ENCODE peak calls at places on chromosome 15, in seven cellular contexts. One of them, this sample, is unnamed.

GRCh38 chr15:52254331-52254730 is 41.3 kb downstream of the MYO5C start:
- DNase-seq in cardiac muscle cell: no peak
- DNase-seq in foreskin keratinocyte: no peak
- DNase-seq in ACHN: no peak
- DNase-seq in thoracic aorta: no peak
- DNase-seq in mammary epithelial cell: no peak
- DNase-seq in foreskin fibroblast: no peak
- DNase-seq in this sample: no peak

GRCh38 chr15:41283653-41284424 is 48.6 kb downstream of the OIP5 start:
- DNase-seq in cardiac muscle cell: peak
- DNase-seq in foreskin keratinocyte: peak
- DNase-seq in ACHN: peak
- DNase-seq in thoracic aorta: peak
- DNase-seq in mammary epithelial cell: peak
- DNase-seq in foreskin fibroblast: peak
- DNase-seq in this sample: peak

GRCh38 chr15:40379374-40379773 is 3.1 kb upstream of the KNSTRN start:
- DNase-seq in cardiac muscle cell: no peak
- DNase-seq in foreskin keratinocyte: no peak
- DNase-seq in ACHN: no peak
- DNase-seq in thoracic aorta: no peak
- DNase-seq in mammary epithelial cell: no peak
- DNase-seq in foreskin fibroblast: no peak
- DNase-seq in this sample: no peak

GRCh38 chr15:66740802-66741201 is 38.8 kb downstream of the SMAD6 start:
- DNase-seq in cardiac muscle cell: no peak
- DNase-seq in foreskin keratinocyte: no peak
- DNase-seq in ACHN: no peak
- DNase-seq in thoracic aorta: no peak
- DNase-seq in mammary epithelial cell: no peak
- DNase-seq in foreskin fibroblast: peak
- DNase-seq in this sample: no peak

GRCh38 chr15:69725210-69725609 is 272.6 kb downstream of the RPLP1 start:
- DNase-seq in cardiac muscle cell: no peak
- DNase-seq in foreskin keratinocyte: no peak
- DNase-seq in ACHN: no peak
- DNase-seq in thoracic aorta: no peak
- DNase-seq in mammary epithelial cell: no peak
- DNase-seq in foreskin fibroblast: no peak
- DNase-seq in this sample: no peak

GRCh38 chr15:44535509-44536297 is 1.2 kb upstream of the EIF3J start:
- DNase-seq in cardiac muscle cell: peak
- DNase-seq in foreskin keratinocyte: no peak
- DNase-seq in ACHN: peak
- DNase-seq in thoracic aorta: no peak
- DNase-seq in mammary epithelial cell: no peak
- DNase-seq in foreskin fibroblast: peak
- DNase-seq in this sample: no peak

GRCh38 chr15:73956276-73957086 is 30.2 kb downstream of the LOXL1 start:
- DNase-seq in cardiac muscle cell: no peak
- DNase-seq in foreskin keratinocyte: peak
- DNase-seq in ACHN: peak
- DNase-seq in thoracic aorta: no peak
- DNase-seq in mammary epithelial cell: peak
- DNase-seq in foreskin fibroblast: peak
- DNase-seq in this sample: no peak

GRCh38 chr15:99955181-99955525 is 221.9 kb upstream of the LYSMD4 start:
- DNase-seq in cardiac muscle cell: no peak
- DNase-seq in foreskin keratinocyte: peak
- DNase-seq in ACHN: no peak
- DNase-seq in thoracic aorta: no peak
- DNase-seq in mammary epithelial cell: no peak
- DNase-seq in foreskin fibroblast: no peak
- DNase-seq in this sample: no peak

GRCh38 chr15:40097968-40098476 is 10.7 kb downstream of the BMF start:
- DNase-seq in cardiac muscle cell: no peak
- DNase-seq in foreskin keratinocyte: no peak
- DNase-seq in ACHN: no peak
- DNase-seq in thoracic aorta: no peak
- DNase-seq in mammary epithelial cell: no peak
- DNase-seq in foreskin fibroblast: no peak
- DNase-seq in this sample: no peak

GRCh38 chr15:29844290-29844903 is 22.1 kb upstream of the TJP1 start:
- DNase-seq in cardiac muscle cell: no peak
- DNase-seq in foreskin keratinocyte: peak
- DNase-seq in ACHN: no peak
- DNase-seq in thoracic aorta: no peak
- DNase-seq in mammary epithelial cell: peak
- DNase-seq in foreskin fibroblast: peak
- DNase-seq in this sample: no peak

GRCh38 chr15:59371458-59372351 is 966 bp downstream of the MYO1E start:
- DNase-seq in cardiac muscle cell: peak
- DNase-seq in foreskin keratinocyte: no peak
- DNase-seq in ACHN: peak
- DNase-seq in thoracic aorta: no peak
- DNase-seq in mammary epithelial cell: peak
- DNase-seq in foreskin fibroblast: no peak
- DNase-seq in this sample: peak

GRCh38 chr15:73225358-73226015 is 143.3 kb downstream of the HCN4 start:
- DNase-seq in cardiac muscle cell: no peak
- DNase-seq in foreskin keratinocyte: no peak
- DNase-seq in ACHN: no peak
- DNase-seq in thoracic aorta: no peak
- DNase-seq in mammary epithelial cell: peak
- DNase-seq in foreskin fibroblast: no peak
- DNase-seq in this sample: no peak

GRCh38 chr15:59223736-59224135 is 17.1 kb downstream of the LDHAL6B start:
- DNase-seq in cardiac muscle cell: no peak
- DNase-seq in foreskin keratinocyte: no peak
- DNase-seq in ACHN: no peak
- DNase-seq in thoracic aorta: no peak
- DNase-seq in mammary epithelial cell: no peak
- DNase-seq in foreskin fibroblast: peak
- DNase-seq in this sample: no peak

GRCh38 chr15:75153565-75154248 is 48.0 kb upstream of the C15orf39 start:
- DNase-seq in cardiac muscle cell: no peak
- DNase-seq in foreskin keratinocyte: no peak
- DNase-seq in ACHN: no peak
- DNase-seq in thoracic aorta: no peak
- DNase-seq in mammary epithelial cell: no peak
- DNase-seq in foreskin fibroblast: no peak
- DNase-seq in this sample: no peak

GRCh38 chr15:42083605-42083908 is 10.8 kb downstream of the PLA2G4D start:
- DNase-seq in cardiac muscle cell: no peak
- DNase-seq in foreskin keratinocyte: no peak
- DNase-seq in ACHN: no peak
- DNase-seq in thoracic aorta: no peak
- DNase-seq in mammary epithelial cell: no peak
- DNase-seq in foreskin fibroblast: no peak
- DNase-seq in this sample: no peak

GRCh38 chr15:97521894-97522293 is 438.6 kb upstream of the ARRDC4 start:
- DNase-seq in cardiac muscle cell: peak
- DNase-seq in foreskin keratinocyte: no peak
- DNase-seq in ACHN: no peak
- DNase-seq in thoracic aorta: no peak
- DNase-seq in mammary epithelial cell: no peak
- DNase-seq in foreskin fibroblast: no peak
- DNase-seq in this sample: no peak

This sample was measured in HEK293T.